ENCODE peak calls at places on chromosomes 12 and 14, in nine cellular contexts. V is fibroblast of pulmonary artery, Y is A549, T is astrocyte, J is cardiac fibroblast, E is upper lobe of right lung, S is tibial nerve, Z is fibroblast of the aortic adventitia, G is HCT116. A is an unnamed sample.

GRCh38 chr12:6998708-6999451 is 19.4 kb downstream of the LPCAT3 start:
- DNase-seq in V (no peak), Y (no peak), T (no peak), J (no peak), E (no peak), S (no peak), Z (peak), G (peak), A (no peak)

GRCh38 chr12:111158992-111159391 is 209.9 kb downstream of the PHETA1 start:
- DNase-seq in V (no peak), Y (no peak), T (no peak), J (no peak), E (no peak), S (no peak), Z (no peak), G (no peak), A (no peak)

GRCh38 chr12:32603858-32604257 is 75.2 kb upstream of the DNM1L start:
- DNase-seq in V (peak), Y (no peak), T (peak), J (peak), E (no peak), S (no peak), Z (peak), G (no peak), A (peak)

GRCh38 chr12:93103154-93103553 is 174.1 kb upstream of the EEA1 start:
- DNase-seq in V (no peak), Y (no peak), T (no peak), J (no peak), E (no peak), S (no peak), Z (peak), G (no peak), A (no peak)

GRCh38 chr14:65927871-65928270 is 515.3 kb downstream of the FUT8 start:
- DNase-seq in V (no peak), Y (no peak), T (no peak), J (no peak), E (no peak), S (no peak), Z (no peak), G (no peak), A (no peak)

GRCh38 chr12:685388-685787 is 22.1 kb upstream of the NINJ2 start:
- DNase-seq in V (peak), Y (no peak), T (peak), J (peak), E (no peak), S (no peak), Z (no peak), G (no peak), A (no peak)

GRCh38 chr12:21913823-21914222 is 27.4 kb downstream of the ABCC9 start:
- DNase-seq in V (no peak), Y (no peak), T (no peak), J (peak), E (no peak), S (no peak), Z (peak), G (no peak), A (no peak)

GRCh38 chr14:98290596-98290995 is 981.4 kb downstream of the BCL11B start:
- DNase-seq in V (no peak), Y (no peak), T (peak), J (no peak), E (no peak), S (no peak), Z (no peak), G (no peak), A (no peak)

GRCh38 chr12:118984206-118984943 is 3.0 kb downstream of the SRRM4 start:
- DNase-seq in V (no peak), Y (no peak), T (no peak), J (no peak), E (no peak), S (no peak), Z (no peak), G (no peak), A (no peak)

GRCh38 chr12:53381739-53382630 is 2.0 kb downstream of the SP1 start:
- DNase-seq in V (peak), Y (no peak), T (no peak), J (peak), E (peak), S (peak), Z (peak), G (no peak), A (peak)

GRCh38 chr14:37601849-37602248 is 6.4 kb downstream of the TTC6 start:
- DNase-seq in V (no peak), Y (no peak), T (no peak), J (no peak), E (no peak), S (no peak), Z (no peak), G (no peak), A (no peak)

GRCh38 chr12:13171921-13172859 is 24.3 kb upstream of the EMP1 start:
- DNase-seq in V (no peak), Y (peak), T (peak), J (peak), E (no peak), S (peak), Z (peak), G (no peak), A (peak)

GRCh38 chr12:122203301-122203967 is at the start of gene B3GNT4:
- DNase-seq in V (peak), Y (peak), T (peak), J (peak), E (peak), S (no peak), Z (peak), G (peak), A (peak)

GRCh38 chr12:16473610-16474326 is 126.3 kb downstream of the MGST1 start:
- DNase-seq in V (peak), Y (no peak), T (no peak), J (peak), E (no peak), S (no peak), Z (peak), G (no peak), A (peak)

GRCh38 chr14:67263499-67264149 is 22.4 kb downstream of the PALS1 start:
- DNase-seq in V (peak), Y (no peak), T (peak), J (peak), E (no peak), S (no peak), Z (peak), G (no peak), A (peak)

GRCh38 chr12:108532061-108532848 is 17.2 kb downstream of the FICD start:
- DNase-seq in V (no peak), Y (no peak), T (no peak), J (no peak), E (no peak), S (no peak), Z (no peak), G (no peak), A (no peak)

GRCh38 chr12:12505544-12506501 is 56.8 kb downstream of the DUSP16 start:
- DNase-seq in V (peak), Y (no peak), T (peak), J (peak), E (no peak), S (peak), Z (peak), G (no peak), A (peak)

GRCh38 chr12:2384533-2385328 is 331.9 kb downstream of the CACNA1C start:
- DNase-seq in V (peak), Y (no peak), T (peak), J (peak), E (no peak), S (peak), Z (peak), G (no peak), A (peak)

GRCh38 chr12:31756977-31757420 is 28.2 kb upstream of the AMN1 start:
- DNase-seq in V (peak), Y (no peak), T (peak), J (peak), E (no peak), S (no peak), Z (peak), G (peak), A (peak)

GRCh38 chr12:45259732-45260480 is 44.0 kb downstream of the ANO6 start:
- DNase-seq in V (peak), Y (no peak), T (peak), J (peak), E (no peak), S (no peak), Z (peak), G (no peak), A (peak)

GRCh38 chr14:34297786-34298520 is 164.1 kb downstream of the SPTSSA start:
- DNase-seq in V (no peak), Y (no peak), T (no peak), J (no peak), E (no peak), S (no peak), Z (peak), G (no peak), A (no peak)

GRCh38 chr14:103232831-103233319 is 101.2 kb upstream of the EIF5 start:
- DNase-seq in V (no peak), Y (no peak), T (no peak), J (no peak), E (no peak), S (no peak), Z (no peak), G (no peak), A (no peak)

GRCh38 chr12:17215754-17216153 is 609.8 kb upstream of the LMO3 start:
- DNase-seq in V (no peak), Y (peak), T (no peak), J (no peak), E (no peak), S (no peak), Z (no peak), G (peak), A (no peak)

GRCh38 chr14:61337893-61338292 is 16.5 kb downstream of the PRKCH start:
- DNase-seq in V (no peak), Y (no peak), T (no peak), J (no peak), E (no peak), S (no peak), Z (no peak), G (no peak), A (no peak)

GRCh38 chr12:100382327-100382726 is 25.5 kb downstream of the SLC17A8 start:
- DNase-seq in V (no peak), Y (no peak), T (no peak), J (no peak), E (no peak), S (no peak), Z (no peak), G (no peak), A (peak)

GRCh38 chr14:74521756-74522155 is 28.2 kb downstream of the ISCA2 start:
- DNase-seq in V (no peak), Y (no peak), T (no peak), J (no peak), E (no peak), S (no peak), Z (no peak), G (no peak), A (no peak)

GRCh38 chr14:73613046-73613383 is 698 bp downstream of the ACOT6 start:
- DNase-seq in V (no peak), Y (no peak), T (no peak), J (no peak), E (no peak), S (peak), Z (peak), G (no peak), A (no peak)

GRCh38 chr12:3704512-3705348 is 48.2 kb downstream of the CRACR2A start:
- DNase-seq in V (peak), Y (no peak), T (no peak), J (peak), E (no peak), S (no peak), Z (peak), G (no peak), A (peak)

GRCh38 chr14:31678421-31679249 is 117.4 kb downstream of the NUBPL start:
- DNase-seq in V (no peak), Y (no peak), T (no peak), J (no peak), E (no peak), S (no peak), Z (no peak), G (no peak), A (no peak)

DNA sequence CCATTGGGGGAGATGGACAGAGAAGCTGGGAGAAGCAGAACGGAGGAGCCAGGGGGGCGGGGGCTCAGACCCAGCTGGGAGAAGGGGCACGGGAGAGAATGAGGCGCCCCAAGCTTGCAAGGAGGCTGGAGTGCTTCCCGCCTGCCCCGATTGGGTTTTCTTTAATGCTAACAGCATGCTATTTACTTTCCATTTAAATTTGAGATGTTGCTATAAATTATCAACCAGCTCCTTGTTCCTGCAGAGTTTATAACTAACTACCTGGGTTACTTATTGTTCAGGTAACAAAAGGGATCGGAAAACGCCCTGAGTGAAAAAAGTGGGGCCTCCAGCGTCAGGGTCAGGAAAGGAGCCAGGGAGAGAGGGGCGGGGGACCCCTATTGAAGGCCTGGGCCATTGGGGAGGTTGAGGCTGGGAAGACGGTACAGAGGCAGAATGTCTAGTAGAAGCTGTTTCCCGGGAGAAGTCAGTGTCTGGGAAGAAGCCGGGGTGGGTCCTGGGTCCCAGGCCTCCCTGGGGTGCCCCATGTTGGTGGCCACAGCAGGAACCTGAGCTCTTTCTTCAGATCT is 2.5 kb downstream of the HNF1A start:
- DNase-seq in V (no peak), Y (no peak), T (no peak), J (no peak), E (no peak), S (no peak), Z (no peak), G (no peak), A (no peak)
- H3K4me3 ChIP-seq in V (no peak), Y (peak), T (no peak), J (no peak), E (no peak), S (no peak), Z (no peak), G (no peak), A (no peak)

GRCh38 chr12:65632131-65632855 is 192.0 kb upstream of the HMGA2 start:
- DNase-seq in V (peak), Y (no peak), T (peak), J (no peak), E (no peak), S (no peak), Z (peak), G (no peak), A (no peak)
- TF ChIP-seq CTCF in V (no peak), Y (no peak), T (no peak), J (no peak), E (no peak), S (no peak), Z (no peak), G (no peak), A (no peak)

GRCh38 chr12:47758584-47758833 is 171 bp downstream of the RAPGEF3 start:
- DNase-seq in V (no peak), Y (no peak), T (no peak), J (no peak), E (no peak), S (no peak), Z (no peak), G (no peak), A (no peak)

GRCh38 chr12:47758834-47759690 is at the start of gene RAPGEF3:
- DNase-seq in V (peak), Y (peak), T (peak), J (peak), E (peak), S (peak), Z (peak), G (no peak), A (peak)

GRCh38 chr12:47757360-47757839 is 1.3 kb downstream of the RAPGEF3 start:
- DNase-seq in V (no peak), Y (no peak), T (no peak), J (no peak), E (peak), S (no peak), Z (no peak), G (no peak), A (no peak)

GRCh38 chr12:47755655-47756562 is 2.8 kb downstream of the RAPGEF3 start:
- DNase-seq in V (no peak), Y (no peak), T (no peak), J (no peak), E (no peak), S (no peak), Z (no peak), G (no peak), A (no peak)

GRCh38 chr12:47757840-47758583 is 668 bp downstream of the RAPGEF3 start:
- DNase-seq in V (no peak), Y (no peak), T (no peak), J (no peak), E (peak), S (no peak), Z (no peak), G (no peak), A (no peak)
- H3K4me3 ChIP-seq in V (peak), Y (peak), T (peak), J (peak), E (peak), S (peak), Z (peak), G (peak), A (peak)

GRCh38 chr12:78081590-78082314 is 251.1 kb downstream of the NAV3 start:
- DNase-seq in V (no peak), Y (no peak), T (no peak), J (no peak), E (no peak), S (no peak), Z (no peak), G (no peak), A (no peak)

GRCh38 chr12:78088391-78088832 is 257.7 kb downstream of the NAV3 start:
- DNase-seq in V (peak), Y (peak), T (no peak), J (peak), E (no peak), S (no peak), Z (peak), G (no peak), A (no peak)

GRCh38 chr12:78087363-78087675 is 256.6 kb downstream of the NAV3 start:
- DNase-seq in V (peak), Y (no peak), T (peak), J (peak), E (no peak), S (no peak), Z (peak), G (no peak), A (no peak)

GRCh38 chr12:78085562-78086182 is 255.0 kb downstream of the NAV3 start:
- DNase-seq in V (peak), Y (no peak), T (peak), J (peak), E (no peak), S (no peak), Z (peak), G (no peak), A (peak)

GRCh38 chr12:78086553-78087362 is 256.1 kb downstream of the NAV3 start:
- DNase-seq in V (no peak), Y (peak), T (peak), J (no peak), E (no peak), S (no peak), Z (peak), G (no peak), A (no peak)
- TF ChIP-seq CTCF in V (peak), Y (no peak), T (peak), J (peak), E (no peak), S (no peak), Z (peak), G (peak), A (no peak)

GRCh38 chr14:55136868-55137785 is 8.1 kb downstream of the LGALS3 start:
- DNase-seq in V (peak), Y (no peak), T (peak), J (peak), E (no peak), S (peak), Z (peak), G (no peak), A (peak)
- H3K4me3 ChIP-seq in V (peak), Y (no peak), T (peak), J (no peak), E (peak), S (no peak), Z (peak), G (no peak), A (peak)

GRCh38 chr14:95994593-95994928 is 44.6 kb upstream of the C14orf132 start:
- DNase-seq in V (no peak), Y (no peak), T (no peak), J (no peak), E (no peak), S (no peak), Z (no peak), G (no peak), A (no peak)
- TF ChIP-seq CTCF in V (no peak), Y (no peak), T (no peak), J (no peak), E (no peak), S (no peak), Z (no peak), G (no peak), A (no peak)

GRCh38 chr12:49672351-49673181 is 34.6 kb downstream of the FMNL3 start:
- DNase-seq in V (no peak), Y (no peak), T (no peak), J (no peak), E (no peak), S (no peak), Z (peak), G (no peak), A (no peak)

GRCh38 chr12:49674318-49674985 is 32.8 kb downstream of the FMNL3 start:
- DNase-seq in V (peak), Y (no peak), T (peak), J (peak), E (no peak), S (peak), Z (peak), G (no peak), A (peak)

GRCh38 chr12:49671051-49671765 is 36.0 kb downstream of the FMNL3 start:
- DNase-seq in V (no peak), Y (no peak), T (no peak), J (no peak), E (no peak), S (peak), Z (no peak), G (no peak), A (no peak)

GRCh38 chr12:49675137-49675536 is 32.1 kb downstream of the FMNL3 start:
- DNase-seq in V (no peak), Y (no peak), T (peak), J (no peak), E (no peak), S (no peak), Z (no peak), G (no peak), A (no peak)

GRCh38 chr12:49673446-49674317 is 33.5 kb downstream of the FMNL3 start:
- DNase-seq in V (peak), Y (no peak), T (peak), J (peak), E (peak), S (peak), Z (peak), G (no peak), A (peak)
- H3K4me3 ChIP-seq in V (no peak), Y (no peak), T (peak), J (peak), E (no peak), S (no peak), Z (peak), G (no peak), A (no peak)

DNA sequence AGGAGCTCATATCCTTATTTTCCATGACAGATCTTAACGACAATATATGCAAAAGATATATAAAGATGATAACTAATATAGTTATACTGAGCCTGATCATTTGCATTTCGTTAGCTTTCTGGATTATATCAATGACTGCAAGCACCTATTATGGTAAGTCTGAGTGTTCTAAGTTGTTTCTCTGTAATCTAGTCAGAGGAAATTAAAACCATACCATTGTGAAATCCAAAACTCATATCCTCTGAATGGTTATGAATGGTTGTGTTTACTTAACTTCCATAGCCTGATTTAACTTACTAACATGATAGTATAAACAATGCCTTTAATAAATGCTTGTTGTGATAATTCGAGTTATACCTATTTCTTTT is 760 bp downstream of the TMEM19 start:
- DNase-seq in V (peak), Y (no peak), T (no peak), J (no peak), E (no peak), S (no peak), Z (no peak), G (no peak), A (no peak)
- TF ChIP-seq CTCF in V (no peak), Y (no peak), T (no peak), J (no peak), E (no peak), S (no peak), Z (no peak), G (no peak), A (no peak)

GRCh38 chr12:57477710-57478681 is 1.7 kb downstream of the ARHGAP9 start:
- DNase-seq in V (peak), Y (no peak), T (peak), J (peak), E (no peak), S (no peak), Z (no peak), G (no peak), A (no peak)
- H3K4me3 ChIP-seq in V (no peak), Y (no peak), T (no peak), J (no peak), E (peak), S (peak), Z (no peak), G (no peak), A (no peak)